ENCODE peak calls at places on chromosomes 6 and 20, in five cellular contexts. U, D, Y, I and Z are unnamed samples.
A peak's percentile ranks its signal among the peaks of the same experiment; 100 is the strongest.

GRCh38 chr20:35578469-35578868 is 36.6 kb downstream of the ERGIC3 start:
- DNase-seq in U (no peak), Y (no peak), D (peak; percentile 55), I (no peak), Z (no peak)

GRCh38 chr6:27668442-27669275 is 195.8 kb upstream of the ZNF184 start:
- DNase-seq in U (peak; percentile 53), I (peak; percentile 80), Y (peak; percentile 79), D (peak; percentile 66), Z (peak; percentile 72)

GRCh38 chr6:43308101-43308989 is at the start of gene CRIP3:
- DNase-seq in Y (peak; percentile 50), D (no peak), U (peak; percentile 55), I (no peak), Z (peak; percentile 7)

GRCh38 chr6:140897804-140898573 is 1234.7 kb upstream of the GJE1 start:
- DNase-seq in I (peak; percentile 67), D (peak; percentile 85), Y (no peak), U (no peak), Z (no peak)

GRCh38 chr6:123462141-123462540 is 174.6 kb downstream of the TRDN start:
- DNase-seq in I (no peak), U (no peak), D (no peak), Y (no peak), Z (no peak)

GRCh38 chr20:39885975-39886649 is 802.9 kb downstream of the MAFB start:
- DNase-seq in I (no peak), Y (peak; percentile 81), U (peak; percentile 74), D (peak; percentile 21), Z (peak; percentile 85)

GRCh38 chr6:26097268-26097875 is 10.1 kb downstream of the HFE start:
- DNase-seq in I (peak; percentile 55), D (peak; percentile 75), U (peak; percentile 79), Y (peak; percentile 86), Z (no peak)

GRCh38 chr6:89930789-89931188 is 36.5 kb downstream of the GJA10 start:
- DNase-seq in Y (no peak), U (no peak), D (no peak), I (no peak), Z (no peak)

GRCh38 chr20:9510926-9511325 is 3.5 kb upstream of the LAMP5 start:
- DNase-seq in D (no peak), U (no peak), I (no peak), Y (no peak), Z (no peak)

GRCh38 chr6:7535498-7535897 is 6.0 kb upstream of the DSP start:
- DNase-seq in I (no peak), Y (no peak), D (no peak), U (no peak), Z (peak; percentile 91)

GRCh38 chr20:31840906-31841816 is 4.2 kb downstream of the FOXS1 start:
- DNase-seq in Y (no peak), I (no peak), U (no peak), D (no peak), Z (no peak)

GRCh38 chr6:106475280-106475679 is 114.8 kb downstream of the CRYBG1 start:
- DNase-seq in Y (no peak), U (no peak), D (no peak), I (no peak), Z (peak; percentile 30)

GRCh38 chr6:3349388-3350251 is 90.9 kb downstream of the PSMG4 start:
- DNase-seq in Y (no peak), D (no peak), I (no peak), U (no peak), Z (no peak)

GRCh38 chr6:4653141-4653540 is 123.1 kb upstream of the CDYL start:
- DNase-seq in I (no peak), U (no peak), D (no peak), Y (no peak), Z (no peak)

GRCh38 chr6:33411632-33412005 is 805 bp downstream of the PHF1 start:
- DNase-seq in Y (no peak), U (no peak), D (no peak), I (no peak), Z (no peak)

GRCh38 chr6:156658186-156658585 is 119.0 kb upstream of the ARID1B start:
- DNase-seq in Y (peak; percentile 30), D (no peak), I (no peak), U (peak; percentile 38), Z (no peak)

GRCh38 chr20:54207743-54208491 is at the start of gene PFDN4:
- DNase-seq in D (peak; percentile 88), Y (peak; percentile 92), U (peak; percentile 85), I (peak; percentile 77), Z (peak; percentile 83)

GRCh38 chr6:53294095-53294494 is 54.7 kb downstream of the ELOVL5 start:
- DNase-seq in Y (no peak), D (peak; percentile 31), I (peak; percentile 4), U (no peak), Z (no peak)

GRCh38 chr6:54624779-54625178 is 221.8 kb upstream of the FAM83B start:
- DNase-seq in Y (no peak), U (no peak), I (no peak), D (no peak), Z (no peak)

GRCh38 chr6:67888886-67889681 is 746.0 kb upstream of the ADGRB3 start:
- DNase-seq in D (peak; percentile 3), Y (no peak), U (no peak), I (no peak), Z (no peak)

GRCh38 chr6:3848925-3849605 is at the start of gene FAM50B:
- DNase-seq in U (peak; percentile 96), Y (peak; percentile 91), D (no peak), I (no peak), Z (peak; percentile 69)

GRCh38 chr6:81814365-81815109 is 62.1 kb upstream of the TENT5A start:
- DNase-seq in I (no peak), D (no peak), U (no peak), Y (no peak), Z (no peak)

GRCh38 chr6:159683722-159684304 is 9.2 kb downstream of the SOD2 start:
- DNase-seq in U (no peak), I (no peak), D (no peak), Y (no peak), Z (no peak)

GRCh38 chr6:168274046-168274952 is 45.3 kb downstream of the DACT2 start:
- DNase-seq in D (peak; percentile 98), U (peak; percentile 75), Y (peak; percentile 67), I (no peak), Z (no peak)

GRCh38 chr6:15502451-15503345 is 160.1 kb downstream of the DTNBP1 start:
- DNase-seq in D (no peak), U (no peak), Y (no peak), I (no peak), Z (no peak)

GRCh38 chr6:91083226-91083625 is 496.4 kb upstream of the MAP3K7 start:
- DNase-seq in Y (no peak), U (no peak), D (no peak), I (no peak), Z (no peak)

GRCh38 chr6:115832186-115832585 is 228.5 kb downstream of the FRK start:
- DNase-seq in Y (no peak), I (no peak), D (no peak), U (no peak), Z (no peak)

GRCh38 chr20:21510995-21511394 is 2.9 kb downstream of the NKX2-2 start:
- DNase-seq in D (no peak), I (no peak), U (no peak), Y (no peak), Z (no peak)
- H3K4me1 ChIP-seq in D (peaks cover 11% of the 10 kb centered on the region), I (peaks cover 7% of the 10 kb centered on the region), U (peaks cover 41% of the 10 kb centered on the region), Y (peaks cover 22% of the 10 kb centered on the region), Z (no peaks in the 10 kb centered on the region)

GRCh38 chr6:170584954-170585498 is 589 bp upstream of the PDCD2 start:
- DNase-seq in D (no peak), I (no peak), U (peak; percentile 18), Y (peak; percentile 21), Z (no peak)
- TF ChIP-seq CTCF in D (no peak), I (no peak), U (no peak), Y (no peak), Z (no peak)

DNA sequence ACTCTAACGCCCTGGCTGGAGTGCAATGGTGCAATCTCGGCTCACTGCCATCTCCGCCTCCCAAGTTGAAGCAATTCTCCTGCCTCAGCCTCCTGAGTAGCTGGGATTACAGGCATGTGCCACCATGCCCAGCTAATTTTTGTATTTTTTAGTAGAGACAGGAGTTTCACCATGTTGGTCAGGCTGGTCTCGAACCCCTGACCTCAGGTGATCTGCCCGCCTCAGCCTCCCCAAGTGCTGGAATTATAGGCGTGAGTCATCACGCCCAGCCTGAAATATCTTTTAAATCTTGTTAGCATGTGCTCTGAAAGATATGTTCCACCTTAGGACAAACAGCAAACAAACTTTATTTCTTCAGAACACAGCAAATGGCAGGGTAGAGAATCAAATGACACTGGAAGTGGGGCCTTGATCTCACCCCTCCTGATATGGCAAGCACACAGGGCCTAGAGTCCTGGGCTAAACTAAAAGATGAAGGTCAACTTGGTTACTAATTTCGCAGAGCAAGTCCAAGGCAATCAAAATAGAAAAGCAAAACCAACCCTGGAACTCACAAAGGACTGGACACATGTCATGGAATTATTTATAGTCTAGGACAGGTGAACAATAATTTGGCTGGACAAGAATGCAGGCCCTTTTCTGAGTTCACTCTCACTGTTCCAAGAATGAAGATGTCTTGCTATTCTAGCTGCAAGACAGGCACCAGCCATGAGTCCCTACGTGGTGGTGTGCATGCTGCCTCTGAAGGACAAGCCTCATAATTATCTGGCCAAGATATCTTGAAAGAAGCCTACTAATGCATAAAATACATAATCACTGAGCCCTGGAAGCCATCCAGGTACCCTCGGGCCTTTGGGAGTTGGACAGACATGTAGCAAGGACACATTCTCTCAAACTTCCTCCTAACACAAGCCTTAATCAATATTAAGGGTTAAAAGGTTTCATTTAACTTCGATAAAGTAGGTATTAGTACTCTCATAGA is 35.6 kb downstream of the B4GALT5 start:
- DNase-seq in U (no peak), I (no peak), Y (no peak), D (no peak), Z (no peak)
- H3K4me1 ChIP-seq in U (peaks cover 69% of the 10 kb centered on the region), I (peaks cover 89% of the 10 kb centered on the region), Y (peaks cover 76% of the 10 kb centered on the region), D (peaks cover 96% of the 10 kb centered on the region), Z (peaks cover 37% of the 10 kb centered on the region)

GRCh38 chr20:44752099-44752931 is 6.7 kb downstream of the KCNK15 start:
- DNase-seq in U (no peak), I (no peak), Y (no peak), D (no peak), Z (no peak)

GRCh38 chr20:44746367-44747165 is 901 bp downstream of the KCNK15 start:
- DNase-seq in U (peak; percentile 48), Y (no peak), D (no peak), I (no peak), Z (no peak)

GRCh38 chr20:44748005-44748370 is 2.3 kb downstream of the KCNK15 start:
- DNase-seq in I (peak; percentile 18), U (no peak), D (peak; percentile 23), Y (no peak), Z (no peak)

GRCh38 chr20:44747166-44748004 is 1.7 kb downstream of the KCNK15 start:
- DNase-seq in I (peak; percentile 89), U (peak; percentile 89), D (peak; percentile 64), Y (peak; percentile 86), Z (peak; percentile 81)

DNA sequence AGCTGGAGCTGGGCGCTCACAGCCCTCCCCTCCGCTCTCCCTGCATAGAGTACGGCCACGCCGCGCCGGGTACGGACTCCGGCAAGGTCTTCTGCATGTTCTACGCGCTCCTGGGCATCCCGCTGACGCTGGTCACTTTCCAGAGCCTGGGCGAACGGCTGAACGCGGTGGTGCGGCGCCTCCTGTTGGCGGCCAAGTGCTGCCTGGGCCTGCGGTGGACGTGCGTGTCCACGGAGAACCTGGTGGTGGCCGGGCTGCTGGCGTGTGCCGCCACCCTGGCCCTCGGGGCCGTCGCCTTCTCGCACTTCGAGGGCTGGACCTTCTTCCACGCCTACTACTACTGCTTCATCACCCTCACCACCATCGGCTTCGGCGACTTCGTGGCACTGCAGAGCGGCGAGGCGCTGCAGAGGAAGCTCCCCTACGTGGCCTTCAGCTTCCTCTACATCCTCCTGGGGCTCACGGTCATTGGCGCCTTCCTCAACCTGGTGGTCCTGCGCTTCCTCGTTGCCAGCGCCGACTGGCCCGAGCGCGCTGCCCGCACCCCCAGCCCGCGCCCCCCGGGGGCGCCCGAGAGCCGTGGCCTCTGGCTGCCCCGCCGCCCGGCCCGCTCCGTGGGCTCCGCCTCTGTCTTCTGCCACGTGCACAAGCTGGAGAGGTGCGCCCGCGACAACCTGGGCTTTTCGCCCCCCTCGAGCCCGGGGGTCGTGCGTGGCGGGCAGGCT is 4.6 kb downstream of the KCNK15 start:
- DNase-seq in D (no peak), U (peak; percentile 26), Y (no peak), I (no peak), Z (no peak)
- TF ChIP-seq CTCF in D (peak; percentile 74), U (no peak), Y (no peak), I (peak; percentile 35), Z (peak; percentile 42)